ENCODE peak calls at places on chromosomes 12 and 14, in five cellular contexts. D is suprapubic skin; A is effector memory CD4-positive, alpha-beta T cell; W is NCI-H524; K is EL. O is an unnamed sample.

GRCh38 chr14:51554953-51555352 is 96.8 kb upstream of the FRMD6 start:
- DNase-seq in D (no peak), A (no peak), W (no peak), K (peak; percentile 79), O (no peak)

GRCh38 chr14:68355415-68355814 is 437.5 kb downstream of the ZFP36L1 start:
- DNase-seq in D (no peak), A (no peak), W (no peak), K (no peak), O (no peak)

GRCh38 chr12:123389560-123390351 is 5.8 kb downstream of the KMT5A start:
- DNase-seq in D (peak; percentile 78), A (no peak), W (no peak), K (peak; percentile 46), O (peak; percentile 38)

GRCh38 chr14:105485720-105486332 is 860 bp upstream of the CRIP1 start:
- DNase-seq in D (no peak), A (peak; percentile 72), W (peak; percentile 56), K (no peak), O (peak; percentile 85)

GRCh38 chr12:22334696-22335290 is at the start of gene ST8SIA1:
- DNase-seq in D (peak; percentile 78), A (peak; percentile 57), W (peak; percentile 45), K (peak; percentile 10), O (peak; percentile 80)

GRCh38 chr12:112182499-112182898 is 57.1 kb downstream of the TRAFD1 start:
- DNase-seq in D (no peak), A (no peak), W (no peak), K (no peak), O (no peak)

GRCh38 chr14:100294213-100294962 is 11.9 kb downstream of the SLC25A29 start:
- DNase-seq in D (peak; percentile 63), A (no peak), W (no peak), K (no peak), O (no peak)

GRCh38 chr14:55600784-55601561 is 21.0 kb downstream of the KTN1 start:
- DNase-seq in D (no peak), A (no peak), W (no peak), K (peak; percentile 72), O (no peak)

GRCh38 chr14:73239463-73240241 is 2.3 kb downstream of the PAPLN start:
- DNase-seq in D (peak; percentile 62), A (no peak), W (no peak), K (peak; percentile 56), O (no peak)

GRCh38 chr12:58668831-58669230 is 251.5 kb downstream of the LRIG3 start:
- DNase-seq in D (no peak), A (no peak), W (no peak), K (peak; percentile 80), O (no peak)

GRCh38 chr14:92144708-92145107 is 22.9 kb downstream of the CPSF2 start:
- DNase-seq in D (no peak), A (no peak), W (no peak), K (peak; percentile 31), O (no peak)

GRCh38 chr12:47744778-47745436 is 13.8 kb downstream of the RAPGEF3 start:
- DNase-seq in D (no peak), A (no peak), W (no peak), K (no peak), O (no peak)

GRCh38 chr14:55782166-55782565 is 202.2 kb downstream of the KTN1 start:
- DNase-seq in D (no peak), A (no peak), W (no peak), K (no peak), O (no peak)

GRCh38 chr12:97404549-97404948 is 58.1 kb upstream of the RMST start:
- DNase-seq in D (no peak), A (no peak), W (peak; percentile 22), K (peak; percentile 16), O (peak; percentile 45)

GRCh38 chr12:91180162-91180561 is 2.5 kb downstream of the DCN start:
- DNase-seq in D (no peak), A (no peak), W (no peak), K (no peak), O (no peak)

GRCh38 chr12:131355688-131356245 is 355.1 kb upstream of the SFSWAP start:
- DNase-seq in D (no peak), A (no peak), W (no peak), K (no peak), O (no peak)

GRCh38 chr12:110622582-110622981 is 8.7 kb downstream of the TCTN1 start:
- DNase-seq in D (no peak), A (no peak), W (no peak), K (no peak), O (no peak)

GRCh38 chr12:87092421-87092820 is 836.2 kb upstream of the MGAT4C start:
- DNase-seq in D (no peak), A (no peak), W (no peak), K (no peak), O (no peak)

GRCh38 chr12:11581179-11581755 is 68.2 kb upstream of the ETV6 start:
- DNase-seq in D (no peak), A (peak; percentile 63), W (peak; percentile 12), K (peak; percentile 74), O (peak; percentile 76)

GRCh38 chr12:26735249-26735639 is 97.8 kb downstream of the ITPR2 start:
- DNase-seq in D (no peak), A (no peak), W (no peak), K (no peak), O (no peak)

GRCh38 chr14:55889124-55889523 is 229.1 kb upstream of the PELI2 start:
- DNase-seq in D (no peak), A (no peak), W (no peak), K (no peak), O (no peak)

GRCh38 chr14:32375663-32376062 is 46.6 kb downstream of the AKAP6 start:
- DNase-seq in D (no peak), A (no peak), W (no peak), K (no peak), O (no peak)

GRCh38 chr14:55802986-55803431 is 223.0 kb downstream of the KTN1 start:
- DNase-seq in D (no peak), A (no peak), W (no peak), K (peak; percentile 42), O (no peak)

GRCh38 chr14:68783408-68784297 is 9.2 kb downstream of the ZFP36L1 start:
- DNase-seq in D (peak; percentile 49), A (no peak), W (no peak), K (no peak), O (no peak)

GRCh38 chr14:49768301-49769121 is 558 bp downstream of the KLHDC2 start:
- DNase-seq in D (peak; percentile 78), A (peak; percentile 48), W (peak; percentile 56), K (peak; percentile 69), O (peak; percentile 29)

GRCh38 chr14:56799327-56799645 is 11.0 kb downstream of the OTX2 start:
- DNase-seq in D (no peak), A (no peak), W (no peak), K (no peak), O (no peak)

GRCh38 chr12:1933342-1933992 is 15.0 kb upstream of the CACNA2D4 start:
- DNase-seq in D (no peak), A (no peak), W (peak; percentile 38), K (no peak), O (no peak)

GRCh38 chr14:53882684-53883083 is 73.9 kb downstream of the BMP4 start:
- DNase-seq in D (no peak), A (no peak), W (no peak), K (no peak), O (no peak)

GRCh38 chr14:59362533-59362932 is 102.6 kb downstream of the GPR135 start:
- DNase-seq in D (no peak), A (no peak), W (no peak), K (no peak), O (no peak)

GRCh38 chr12:13205809-13206559 is 9.5 kb downstream of the EMP1 start:
- DNase-seq in D (no peak), A (no peak), W (no peak), K (peak; percentile 100), O (no peak)

GRCh38 chr14:60349663-60350365 is 100.8 kb downstream of the PPM1A start:
- DNase-seq in D (no peak), A (peak; percentile 6), W (no peak), K (peak; percentile 41), O (peak; percentile 55)

GRCh38 chr12:3202734-3203446 is 125.7 kb downstream of the TSPAN9 start:
- DNase-seq in D (no peak), A (peak; percentile 19), W (peak; percentile 48), K (peak; percentile 46), O (peak; percentile 59)

GRCh38 chr14:83883732-83884131 is 1646.2 kb upstream of the FLRT2 start:
- DNase-seq in D (no peak), A (no peak), W (no peak), K (no peak), O (no peak)